ENCODE peak calls at places on chromosomes 12 and 14, in four cellular contexts. One of them, this sample, is unnamed.

GRCh38 chr12:52271157-52271556 is 3.3 kb upstream of the KRT86 start:
- DNase-seq in hepatocyte: no peak
- DNase-seq in cardiac fibroblast: peak
- DNase-seq in RWPE1: no peak
- DNase-seq in this sample: no peak

GRCh38 chr14:61280092-61280525 is 1.0 kb downstream of the TMEM30B start:
- DNase-seq in cardiac fibroblast: no peak
- DNase-seq in hepatocyte: no peak
- DNase-seq in RWPE1: peak
- DNase-seq in this sample: no peak

GRCh38 chr12:111304642-111305071 is 64.2 kb downstream of the PHETA1 start:
- DNase-seq in cardiac fibroblast: peak
- DNase-seq in hepatocyte: no peak
- DNase-seq in RWPE1: no peak
- DNase-seq in this sample: no peak

GRCh38 chr12:128903231-128903630 is 50.0 kb downstream of the GLT1D1 start:
- DNase-seq in cardiac fibroblast: no peak
- DNase-seq in RWPE1: no peak
- DNase-seq in hepatocyte: no peak
- DNase-seq in this sample: no peak

GRCh38 chr14:96069421-96069820 is 30.3 kb downstream of the C14orf132 start:
- DNase-seq in RWPE1: no peak
- DNase-seq in cardiac fibroblast: no peak
- DNase-seq in hepatocyte: no peak
- DNase-seq in this sample: no peak

GRCh38 chr12:77130193-77130592 is 64.8 kb upstream of the E2F7 start:
- DNase-seq in hepatocyte: no peak
- DNase-seq in RWPE1: no peak
- DNase-seq in cardiac fibroblast: peak
- DNase-seq in this sample: no peak

GRCh38 chr12:85759217-85759616 is 77.0 kb downstream of the RASSF9 start:
- DNase-seq in RWPE1: no peak
- DNase-seq in cardiac fibroblast: no peak
- DNase-seq in hepatocyte: no peak
- DNase-seq in this sample: no peak

GRCh38 chr14:98792171-98792570 is 479.8 kb downstream of the BCL11B start:
- DNase-seq in RWPE1: no peak
- DNase-seq in cardiac fibroblast: no peak
- DNase-seq in hepatocyte: no peak
- DNase-seq in this sample: no peak

GRCh38 chr12:61563640-61564039 is 696.6 kb upstream of the USP15 start:
- DNase-seq in hepatocyte: no peak
- DNase-seq in cardiac fibroblast: no peak
- DNase-seq in RWPE1: no peak
- DNase-seq in this sample: no peak

DNA sequence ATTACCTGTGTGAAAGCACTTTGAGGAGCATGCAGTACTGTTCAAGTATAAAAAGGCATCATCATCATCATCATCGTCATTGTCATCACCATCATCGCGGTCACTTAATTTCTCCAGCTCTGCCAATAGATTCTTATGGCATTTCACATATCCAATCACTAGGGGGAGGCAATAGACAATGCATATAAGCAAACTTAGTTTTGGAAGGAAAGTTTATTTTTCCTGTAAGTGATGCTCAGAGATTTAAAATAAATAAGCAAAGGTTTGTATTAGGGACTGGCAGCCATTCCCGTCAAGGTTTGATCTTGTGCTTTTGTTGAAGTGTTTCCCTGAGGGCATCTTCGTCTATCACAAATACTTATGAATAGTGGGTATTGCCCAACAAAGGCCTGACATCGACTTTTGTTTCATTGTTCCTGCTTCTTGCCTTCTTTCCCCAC is 127.4 kb downstream of the KTN1 start:
- DNase-seq in hepatocyte: peak
- DNase-seq in cardiac fibroblast: peak
- DNase-seq in RWPE1: peak
- DNase-seq in this sample: no peak
- TF ChIP-seq CTCF in hepatocyte: peak
- TF ChIP-seq CTCF in cardiac fibroblast: peak
- TF ChIP-seq CTCF in RWPE1: peak
- TF ChIP-seq CTCF in this sample: peak

GRCh38 chr12:130838284-130838950 is 633 bp downstream of the STX2 start:
- DNase-seq in RWPE1: peak
- DNase-seq in hepatocyte: peak
- DNase-seq in cardiac fibroblast: peak
- DNase-seq in this sample: no peak

GRCh38 chr12:130839770-130840355 is 813 bp upstream of the STX2 start:
- DNase-seq in hepatocyte: no peak
- DNase-seq in RWPE1: no peak
- DNase-seq in cardiac fibroblast: no peak
- DNase-seq in this sample: no peak

GRCh38 chr12:130835436-130835835 is 3.6 kb downstream of the STX2 start:
- DNase-seq in RWPE1: no peak
- DNase-seq in cardiac fibroblast: no peak
- DNase-seq in hepatocyte: no peak
- DNase-seq in this sample: no peak

GRCh38 chr12:130835011-130835410 is 4.0 kb downstream of the STX2 start:
- DNase-seq in RWPE1: no peak
- DNase-seq in hepatocyte: no peak
- DNase-seq in cardiac fibroblast: no peak
- DNase-seq in this sample: no peak

GRCh38 chr12:130838951-130839769 is at the start of gene STX2:
- DNase-seq in hepatocyte: peak
- DNase-seq in RWPE1: peak
- DNase-seq in cardiac fibroblast: peak
- DNase-seq in this sample: peak
- TF ChIP-seq CTCF in hepatocyte: peak
- TF ChIP-seq CTCF in RWPE1: peak
- TF ChIP-seq CTCF in cardiac fibroblast: no peak
- TF ChIP-seq CTCF in this sample: peak

GRCh38 chr14:54490448-54490805 is 1.6 kb upstream of the GMFB start:
- DNase-seq in cardiac fibroblast: no peak
- DNase-seq in RWPE1: no peak
- DNase-seq in hepatocyte: no peak
- DNase-seq in this sample: no peak

GRCh38 chr14:54489731-54490447 is 1.1 kb upstream of the GMFB start:
- DNase-seq in cardiac fibroblast: no peak
- DNase-seq in RWPE1: no peak
- DNase-seq in hepatocyte: no peak
- DNase-seq in this sample: no peak

GRCh38 chr14:54488318-54488645 is 498 bp downstream of the GMFB start:
- DNase-seq in RWPE1: peak
- DNase-seq in cardiac fibroblast: no peak
- DNase-seq in hepatocyte: no peak
- DNase-seq in this sample: no peak

GRCh38 chr14:54488646-54489317 is at the start of gene GMFB:
- DNase-seq in cardiac fibroblast: peak
- DNase-seq in RWPE1: peak
- DNase-seq in hepatocyte: peak
- DNase-seq in this sample: peak

DNA sequence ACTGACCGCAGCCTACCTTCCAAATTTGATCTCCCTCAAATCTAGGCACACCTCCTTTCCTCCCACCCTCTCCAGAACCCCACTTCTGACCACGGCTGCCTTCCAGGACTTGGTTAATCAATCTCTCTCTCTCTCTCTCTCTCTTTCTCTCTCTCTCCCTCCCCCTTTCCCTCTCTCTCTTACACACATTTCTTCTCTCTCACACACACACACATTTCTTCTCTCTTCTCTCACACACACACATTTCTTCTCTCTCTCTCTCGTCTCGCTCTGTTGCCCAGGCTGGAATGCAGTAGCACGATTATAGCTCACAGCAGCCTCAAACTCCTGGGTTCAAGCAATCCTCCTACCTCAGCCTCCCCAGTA is 521 bp upstream of the GMFB start:
- DNase-seq in hepatocyte: no peak
- DNase-seq in RWPE1: no peak
- DNase-seq in cardiac fibroblast: no peak
- DNase-seq in this sample: no peak
- TF ChIP-seq CTCF in hepatocyte: no peak
- TF ChIP-seq CTCF in RWPE1: no peak
- TF ChIP-seq CTCF in cardiac fibroblast: no peak
- TF ChIP-seq CTCF in this sample: no peak

GRCh38 chr12:3594966-3595365 is 104.0 kb downstream of the PRMT8 start:
- DNase-seq in hepatocyte: no peak
- DNase-seq in cardiac fibroblast: no peak
- DNase-seq in RWPE1: no peak
- DNase-seq in this sample: no peak
- TF ChIP-seq CTCF in hepatocyte: no peak
- TF ChIP-seq CTCF in cardiac fibroblast: no peak
- TF ChIP-seq CTCF in RWPE1: no peak
- TF ChIP-seq CTCF in this sample: no peak

GRCh38 chr12:97967831-97968230 is 505.2 kb downstream of the RMST start:
- DNase-seq in RWPE1: no peak
- DNase-seq in cardiac fibroblast: no peak
- DNase-seq in hepatocyte: no peak
- DNase-seq in this sample: no peak

DNA sequence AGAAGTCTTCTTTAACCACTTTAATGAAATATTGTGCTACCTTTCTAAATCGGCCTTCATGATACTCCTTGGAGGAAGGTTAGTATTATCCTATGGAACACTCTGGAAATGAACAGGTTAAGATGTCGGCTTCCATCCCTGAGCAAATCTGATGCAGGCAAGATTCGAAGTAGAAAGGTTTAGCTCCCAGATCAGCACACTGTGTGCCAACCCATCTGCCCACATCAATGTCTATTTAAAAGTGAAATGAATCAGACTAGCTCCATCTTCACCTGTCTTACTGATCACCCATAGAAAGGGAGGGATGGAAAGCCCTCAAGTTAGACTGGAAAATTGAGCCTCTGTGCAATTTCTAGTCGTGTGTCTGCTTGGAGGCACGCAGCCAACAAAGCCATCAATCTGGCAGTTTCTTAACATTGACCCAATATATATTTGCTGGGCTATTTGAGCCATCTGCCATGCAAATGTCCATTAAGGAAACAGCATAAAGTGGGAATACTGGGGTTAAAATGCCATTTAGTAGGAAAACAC is 506.1 kb downstream of the RMST start:
- DNase-seq in cardiac fibroblast: no peak
- DNase-seq in hepatocyte: no peak
- DNase-seq in RWPE1: no peak
- DNase-seq in this sample: no peak
- TF ChIP-seq CTCF in cardiac fibroblast: no peak
- TF ChIP-seq CTCF in hepatocyte: no peak
- TF ChIP-seq CTCF in RWPE1: no peak
- TF ChIP-seq CTCF in this sample: no peak